ENCODE peak calls at places on chromosomes 3 and 15, in seven cellular contexts. One of them, this sample, is unnamed. For H3K9me3, the result is how much of the 10 kb centered on the place peaks cover.

GRCh38 chr3:13280856-13281656 is 139.1 kb downstream of the NUP210 start:
- DNase-seq in uterus: no peak
- DNase-seq in psoas muscle: no peak
- DNase-seq in heart left ventricle: no peak
- DNase-seq in DND-41: no peak
- DNase-seq in GM23248: no peak
- DNase-seq in lower lobe of right lung: peak
- DNase-seq in this sample: peak

GRCh38 chr15:62352817-62353216 is 187.7 kb upstream of the C2CD4B start:
- DNase-seq in uterus: no peak
- DNase-seq in psoas muscle: no peak
- DNase-seq in heart left ventricle: no peak
- DNase-seq in DND-41: no peak
- DNase-seq in GM23248: no peak
- DNase-seq in lower lobe of right lung: no peak
- DNase-seq in this sample: no peak

GRCh38 chr3:100570811-100571210 is 38.6 kb upstream of the ADGRG7 start:
- DNase-seq in uterus: no peak
- DNase-seq in psoas muscle: no peak
- DNase-seq in heart left ventricle: no peak
- DNase-seq in DND-41: no peak
- DNase-seq in GM23248: peak
- DNase-seq in lower lobe of right lung: no peak
- DNase-seq in this sample: no peak

GRCh38 chr3:5358911-5359310 is 171.4 kb downstream of the EDEM1 start:
- DNase-seq in uterus: no peak
- DNase-seq in psoas muscle: no peak
- DNase-seq in heart left ventricle: no peak
- DNase-seq in DND-41: no peak
- DNase-seq in GM23248: no peak
- DNase-seq in lower lobe of right lung: no peak
- DNase-seq in this sample: no peak

GRCh38 chr3:32888739-32889138 is 62.7 kb upstream of the CCR4 start:
- DNase-seq in uterus: no peak
- DNase-seq in psoas muscle: no peak
- DNase-seq in heart left ventricle: no peak
- DNase-seq in DND-41: no peak
- DNase-seq in GM23248: no peak
- DNase-seq in lower lobe of right lung: no peak
- DNase-seq in this sample: no peak

GRCh38 chr3:143291826-143292447 is 172.4 kb downstream of the CHST2 start:
- DNase-seq in uterus: no peak
- DNase-seq in psoas muscle: no peak
- DNase-seq in heart left ventricle: peak
- DNase-seq in DND-41: no peak
- DNase-seq in GM23248: no peak
- DNase-seq in lower lobe of right lung: no peak
- DNase-seq in this sample: no peak

GRCh38 chr3:65833761-65834505 is 204.8 kb downstream of the MAGI1 start:
- DNase-seq in uterus: no peak
- DNase-seq in psoas muscle: no peak
- DNase-seq in heart left ventricle: no peak
- DNase-seq in DND-41: no peak
- DNase-seq in GM23248: peak
- DNase-seq in lower lobe of right lung: no peak
- DNase-seq in this sample: no peak

GRCh38 chr3:64316971-64317370 is 91.7 kb upstream of the PRICKLE2 start:
- DNase-seq in uterus: no peak
- DNase-seq in psoas muscle: no peak
- DNase-seq in heart left ventricle: no peak
- DNase-seq in DND-41: no peak
- DNase-seq in GM23248: peak
- DNase-seq in lower lobe of right lung: no peak
- DNase-seq in this sample: no peak

GRCh38 chr3:78497025-78497424 is 1270.8 kb downstream of the ROBO1 start:
- DNase-seq in uterus: no peak
- DNase-seq in psoas muscle: no peak
- DNase-seq in heart left ventricle: peak
- DNase-seq in DND-41: no peak
- DNase-seq in GM23248: no peak
- DNase-seq in lower lobe of right lung: no peak
- DNase-seq in this sample: no peak

GRCh38 chr3:117962750-117963149 is 1071.9 kb downstream of the IGSF11 start:
- DNase-seq in uterus: no peak
- DNase-seq in psoas muscle: no peak
- DNase-seq in heart left ventricle: no peak
- DNase-seq in DND-41: no peak
- DNase-seq in GM23248: peak
- DNase-seq in lower lobe of right lung: no peak
- DNase-seq in this sample: no peak

GRCh38 chr15:39685999-39686613 is 96.5 kb downstream of the FSIP1 start:
- DNase-seq in uterus: no peak
- DNase-seq in psoas muscle: no peak
- DNase-seq in heart left ventricle: no peak
- DNase-seq in DND-41: peak
- DNase-seq in GM23248: peak
- DNase-seq in lower lobe of right lung: no peak
- DNase-seq in this sample: peak

GRCh38 chr3:81823882-81824395 is 62.5 kb upstream of the GBE1 start:
- DNase-seq in uterus: no peak
- DNase-seq in psoas muscle: no peak
- DNase-seq in heart left ventricle: no peak
- DNase-seq in DND-41: no peak
- DNase-seq in GM23248: peak
- DNase-seq in lower lobe of right lung: no peak
- DNase-seq in this sample: no peak

GRCh38 chr3:21524113-21524512 is 226.9 kb downstream of the ZNF385D start:
- DNase-seq in uterus: no peak
- DNase-seq in psoas muscle: no peak
- DNase-seq in heart left ventricle: no peak
- DNase-seq in DND-41: no peak
- DNase-seq in GM23248: peak
- DNase-seq in lower lobe of right lung: no peak
- DNase-seq in this sample: no peak

GRCh38 chr3:140377644-140378043 is 300.2 kb upstream of the TRIM42 start:
- DNase-seq in uterus: no peak
- DNase-seq in psoas muscle: no peak
- DNase-seq in heart left ventricle: no peak
- DNase-seq in DND-41: no peak
- DNase-seq in GM23248: no peak
- DNase-seq in lower lobe of right lung: no peak
- DNase-seq in this sample: no peak

GRCh38 chr3:179398574-179399249 is 51.2 kb downstream of the MFN1 start:
- DNase-seq in uterus: no peak
- DNase-seq in psoas muscle: no peak
- DNase-seq in heart left ventricle: no peak
- DNase-seq in DND-41: no peak
- DNase-seq in GM23248: peak
- DNase-seq in lower lobe of right lung: no peak
- DNase-seq in this sample: no peak

GRCh38 chr15:77607111-77607893 is 25.4 kb downstream of the LINGO1 start:
- DNase-seq in uterus: peak
- DNase-seq in psoas muscle: no peak
- DNase-seq in heart left ventricle: peak
- DNase-seq in DND-41: no peak
- DNase-seq in GM23248: peak
- DNase-seq in lower lobe of right lung: no peak
- DNase-seq in this sample: peak

GRCh38 chr3:150495149-150495548 is 51.1 kb downstream of the SERP1 start:
- DNase-seq in uterus: no peak
- DNase-seq in psoas muscle: no peak
- DNase-seq in heart left ventricle: no peak
- DNase-seq in DND-41: no peak
- DNase-seq in GM23248: no peak
- DNase-seq in lower lobe of right lung: no peak
- DNase-seq in this sample: no peak

GRCh38 chr3:63400259-63400860 is 122.3 kb downstream of the SYNPR start:
- DNase-seq in uterus: no peak
- DNase-seq in psoas muscle: no peak
- DNase-seq in heart left ventricle: no peak
- DNase-seq in DND-41: no peak
- DNase-seq in GM23248: peak
- DNase-seq in lower lobe of right lung: no peak
- DNase-seq in this sample: no peak

GRCh38 chr15:72796515-72797337 is 13.2 kb upstream of the ADPGK start:
- DNase-seq in uterus: peak
- DNase-seq in psoas muscle: peak
- DNase-seq in heart left ventricle: peak
- DNase-seq in DND-41: no peak
- DNase-seq in GM23248: peak
- DNase-seq in lower lobe of right lung: peak
- DNase-seq in this sample: peak

GRCh38 chr15:82992436-82992835 is 6.4 kb downstream of the RAMAC start:
- DNase-seq in uterus: no peak
- DNase-seq in psoas muscle: no peak
- DNase-seq in heart left ventricle: no peak
- DNase-seq in DND-41: no peak
- DNase-seq in GM23248: no peak
- DNase-seq in lower lobe of right lung: no peak
- DNase-seq in this sample: no peak

GRCh38 chr3:23117856-23118255 is 85.3 kb upstream of the UBE2E2 start:
- DNase-seq in uterus: no peak
- DNase-seq in psoas muscle: no peak
- DNase-seq in heart left ventricle: no peak
- DNase-seq in DND-41: no peak
- DNase-seq in GM23248: no peak
- DNase-seq in lower lobe of right lung: no peak
- DNase-seq in this sample: no peak

GRCh38 chr3:49869525-49870126 is at the start of gene CAMKV:
- DNase-seq in uterus: no peak
- DNase-seq in psoas muscle: no peak
- DNase-seq in heart left ventricle: no peak
- DNase-seq in DND-41: peak
- DNase-seq in GM23248: peak
- DNase-seq in lower lobe of right lung: no peak
- DNase-seq in this sample: peak

GRCh38 chr3:127490271-127491023 is 100.1 kb downstream of the TPRA1 start:
- DNase-seq in uterus: no peak
- DNase-seq in psoas muscle: no peak
- DNase-seq in heart left ventricle: no peak
- DNase-seq in DND-41: no peak
- DNase-seq in GM23248: no peak
- DNase-seq in lower lobe of right lung: no peak
- DNase-seq in this sample: no peak

GRCh38 chr3:138442433-138442832 is 8.0 kb downstream of the ESYT3 start:
- DNase-seq in uterus: no peak
- DNase-seq in psoas muscle: no peak
- DNase-seq in heart left ventricle: no peak
- DNase-seq in DND-41: no peak
- DNase-seq in GM23248: peak
- DNase-seq in lower lobe of right lung: no peak
- DNase-seq in this sample: peak

GRCh38 chr3:1962531-1963090 is 136.1 kb upstream of the CNTN4 start:
- DNase-seq in uterus: no peak
- DNase-seq in psoas muscle: no peak
- DNase-seq in heart left ventricle: no peak
- DNase-seq in DND-41: no peak
- DNase-seq in GM23248: no peak
- DNase-seq in lower lobe of right lung: no peak
- DNase-seq in this sample: no peak

GRCh38 chr3:57019057-57019456 is 41.4 kb upstream of the SPATA12 start:
- DNase-seq in uterus: no peak
- DNase-seq in psoas muscle: no peak
- DNase-seq in heart left ventricle: no peak
- DNase-seq in DND-41: no peak
- DNase-seq in GM23248: no peak
- DNase-seq in lower lobe of right lung: no peak
- DNase-seq in this sample: no peak

GRCh38 chr15:68672781-68673205 is 94.0 kb downstream of the CORO2B start:
- DNase-seq in uterus: no peak
- DNase-seq in psoas muscle: no peak
- DNase-seq in heart left ventricle: no peak
- DNase-seq in DND-41: no peak
- DNase-seq in GM23248: peak
- DNase-seq in lower lobe of right lung: no peak
- DNase-seq in this sample: peak

GRCh38 chr15:63610209-63610841 is 13.1 kb downstream of the FBXL22 start:
- DNase-seq in uterus: peak
- DNase-seq in psoas muscle: peak
- DNase-seq in heart left ventricle: peak
- DNase-seq in DND-41: peak
- DNase-seq in GM23248: peak
- DNase-seq in lower lobe of right lung: peak
- DNase-seq in this sample: peak
- H3K27ac ChIP-seq in uterus: peak
- H3K27ac ChIP-seq in psoas muscle: peak
- H3K27ac ChIP-seq in heart left ventricle: peak
- H3K27ac ChIP-seq in DND-41: peak
- H3K27ac ChIP-seq in GM23248: peak
- H3K27ac ChIP-seq in lower lobe of right lung: peak
- H3K27ac ChIP-seq in this sample: peak

DNA sequence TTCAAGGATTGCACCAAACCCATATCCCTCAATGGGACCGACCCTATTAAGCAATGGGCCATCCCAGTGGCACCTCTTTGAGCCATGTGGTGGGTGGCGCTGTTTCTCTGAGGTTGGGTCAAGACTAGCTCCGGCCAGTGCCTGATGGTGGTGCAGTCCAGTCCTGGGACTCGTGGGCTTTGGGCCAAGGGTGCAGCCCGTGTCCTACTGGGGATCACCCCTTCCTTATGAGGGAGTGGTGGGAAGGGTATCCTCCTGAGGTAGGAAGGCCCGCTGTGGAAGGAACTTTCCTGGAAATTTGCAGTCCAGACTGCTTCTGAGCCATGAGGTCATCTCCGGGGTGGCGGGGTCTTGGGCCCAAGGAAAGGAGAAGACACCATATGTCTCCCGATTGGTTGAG is 231.6 kb downstream of the SNRPN start:
- DNase-seq in uterus: no peak
- DNase-seq in psoas muscle: peak
- DNase-seq in heart left ventricle: peak
- DNase-seq in DND-41: no peak
- DNase-seq in GM23248: no peak
- DNase-seq in lower lobe of right lung: peak
- DNase-seq in this sample: no peak
- H3K9me3 ChIP-seq in uterus: under half
- H3K9me3 ChIP-seq in psoas muscle: under half
- H3K9me3 ChIP-seq in heart left ventricle: under half
- H3K9me3 ChIP-seq in DND-41: under half
- H3K9me3 ChIP-seq in GM23248: under half
- H3K9me3 ChIP-seq in lower lobe of right lung: under half
- H3K9me3 ChIP-seq in this sample: under half

DNA sequence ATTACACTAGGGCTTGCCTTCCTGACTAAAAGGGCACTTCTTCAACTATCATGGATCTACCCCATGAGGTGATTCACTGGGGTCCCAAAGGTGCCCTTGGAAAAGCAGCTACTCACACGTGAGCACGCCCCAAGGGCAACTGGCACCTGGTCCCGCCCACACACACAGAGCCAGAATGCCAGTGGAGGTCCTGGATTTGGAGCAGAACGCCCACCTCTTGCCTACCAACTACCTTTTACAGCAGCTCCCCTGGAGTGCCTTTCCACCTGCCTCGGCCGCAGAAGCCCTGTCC is 1.8 kb upstream of the CTDSPL start:
- DNase-seq in uterus: no peak
- DNase-seq in psoas muscle: no peak
- DNase-seq in heart left ventricle: no peak
- DNase-seq in DND-41: no peak
- DNase-seq in GM23248: no peak
- DNase-seq in lower lobe of right lung: peak
- DNase-seq in this sample: no peak
- H3K27ac ChIP-seq in uterus: peak
- H3K27ac ChIP-seq in psoas muscle: peak
- H3K27ac ChIP-seq in heart left ventricle: peak
- H3K27ac ChIP-seq in DND-41: peak
- H3K27ac ChIP-seq in GM23248: peak
- H3K27ac ChIP-seq in lower lobe of right lung: peak
- H3K27ac ChIP-seq in this sample: peak

GRCh38 chr3:31652296-31652695 is 119.6 kb downstream of the STT3B start:
- DNase-seq in uterus: no peak
- DNase-seq in psoas muscle: no peak
- DNase-seq in heart left ventricle: no peak
- DNase-seq in DND-41: no peak
- DNase-seq in GM23248: no peak
- DNase-seq in lower lobe of right lung: no peak
- DNase-seq in this sample: no peak
- H3K9me3 ChIP-seq in uterus: under half
- H3K9me3 ChIP-seq in psoas muscle: half or more
- H3K9me3 ChIP-seq in heart left ventricle: half or more
- H3K9me3 ChIP-seq in DND-41: half or more
- H3K9me3 ChIP-seq in GM23248: under half
- H3K9me3 ChIP-seq in lower lobe of right lung: half or more
- H3K9me3 ChIP-seq in this sample: under half